ENCODE peak calls at places on chromosomes 16 and 17, in seven cellular contexts. One of them, this sample, is unnamed.

GRCh38 chr17:27293898-27294688 is at the start of gene WSB1:
- DNase-seq in lower leg skin: peak
- DNase-seq in fibroblast of lung: peak
- DNase-seq in endodermal cell: peak
- DNase-seq in heart left ventricle: peak
- DNase-seq in cardiac fibroblast: peak
- DNase-seq in tibial artery: peak
- DNase-seq in this sample: peak

GRCh38 chr17:20998571-20999043 is 44.2 kb downstream of the USP22 start:
- DNase-seq in lower leg skin: no peak
- DNase-seq in fibroblast of lung: no peak
- DNase-seq in endodermal cell: peak
- DNase-seq in heart left ventricle: no peak
- DNase-seq in cardiac fibroblast: peak
- DNase-seq in tibial artery: no peak
- DNase-seq in this sample: no peak

GRCh38 chr17:70022175-70022574 is 52.9 kb upstream of the KCNJ16 start:
- DNase-seq in lower leg skin: no peak
- DNase-seq in fibroblast of lung: peak
- DNase-seq in endodermal cell: no peak
- DNase-seq in heart left ventricle: no peak
- DNase-seq in cardiac fibroblast: no peak
- DNase-seq in tibial artery: no peak
- DNase-seq in this sample: no peak

GRCh38 chr16:71489122-71489521 is at the start of gene ZNF19:
- DNase-seq in lower leg skin: no peak
- DNase-seq in fibroblast of lung: no peak
- DNase-seq in endodermal cell: no peak
- DNase-seq in heart left ventricle: no peak
- DNase-seq in cardiac fibroblast: no peak
- DNase-seq in tibial artery: no peak
- DNase-seq in this sample: no peak

GRCh38 chr17:11944587-11944986 is 52.7 kb downstream of the ZNF18 start:
- DNase-seq in lower leg skin: no peak
- DNase-seq in fibroblast of lung: peak
- DNase-seq in endodermal cell: no peak
- DNase-seq in heart left ventricle: no peak
- DNase-seq in cardiac fibroblast: no peak
- DNase-seq in tibial artery: no peak
- DNase-seq in this sample: peak

GRCh38 chr16:1069154-1069553 is 3.4 kb upstream of the SSTR5 start:
- DNase-seq in lower leg skin: no peak
- DNase-seq in fibroblast of lung: no peak
- DNase-seq in endodermal cell: peak
- DNase-seq in heart left ventricle: no peak
- DNase-seq in cardiac fibroblast: no peak
- DNase-seq in tibial artery: no peak
- DNase-seq in this sample: no peak

GRCh38 chr16:20610192-20610891 is 34.2 kb upstream of the ACSM2B start:
- DNase-seq in lower leg skin: no peak
- DNase-seq in fibroblast of lung: no peak
- DNase-seq in endodermal cell: no peak
- DNase-seq in heart left ventricle: no peak
- DNase-seq in cardiac fibroblast: no peak
- DNase-seq in tibial artery: no peak
- DNase-seq in this sample: no peak

GRCh38 chr17:76845524-76845923 is 22.7 kb upstream of the MGAT5B start:
- DNase-seq in lower leg skin: no peak
- DNase-seq in fibroblast of lung: peak
- DNase-seq in endodermal cell: no peak
- DNase-seq in heart left ventricle: no peak
- DNase-seq in cardiac fibroblast: peak
- DNase-seq in tibial artery: no peak
- DNase-seq in this sample: no peak

GRCh38 chr17:15488557-15488956 is 21.1 kb upstream of the CDRT4 start:
- DNase-seq in lower leg skin: no peak
- DNase-seq in fibroblast of lung: no peak
- DNase-seq in endodermal cell: no peak
- DNase-seq in heart left ventricle: no peak
- DNase-seq in cardiac fibroblast: no peak
- DNase-seq in tibial artery: no peak
- DNase-seq in this sample: no peak

GRCh38 chr17:38533706-38534497 is 71.8 kb downstream of the SRCIN1 start:
- DNase-seq in lower leg skin: no peak
- DNase-seq in fibroblast of lung: no peak
- DNase-seq in endodermal cell: peak
- DNase-seq in heart left ventricle: no peak
- DNase-seq in cardiac fibroblast: no peak
- DNase-seq in tibial artery: no peak
- DNase-seq in this sample: no peak

GRCh38 chr17:41184480-41184961 is at the start of gene KRTAP4-1:
- DNase-seq in lower leg skin: no peak
- DNase-seq in fibroblast of lung: no peak
- DNase-seq in endodermal cell: no peak
- DNase-seq in heart left ventricle: no peak
- DNase-seq in cardiac fibroblast: no peak
- DNase-seq in tibial artery: no peak
- DNase-seq in this sample: no peak

GRCh38 chr17:17739388-17740066 is 58.3 kb downstream of the RAI1 start:
- DNase-seq in lower leg skin: no peak
- DNase-seq in fibroblast of lung: peak
- DNase-seq in endodermal cell: no peak
- DNase-seq in heart left ventricle: no peak
- DNase-seq in cardiac fibroblast: peak
- DNase-seq in tibial artery: no peak
- DNase-seq in this sample: peak

GRCh38 chr16:79648846-79649245 is 48.3 kb upstream of the MAF start:
- DNase-seq in lower leg skin: no peak
- DNase-seq in fibroblast of lung: peak
- DNase-seq in endodermal cell: no peak
- DNase-seq in heart left ventricle: no peak
- DNase-seq in cardiac fibroblast: no peak
- DNase-seq in tibial artery: no peak
- DNase-seq in this sample: no peak

GRCh38 chr17:61584266-61584665 is 6.8 kb downstream of the NACA2 start:
- DNase-seq in lower leg skin: no peak
- DNase-seq in fibroblast of lung: no peak
- DNase-seq in endodermal cell: no peak
- DNase-seq in heart left ventricle: no peak
- DNase-seq in cardiac fibroblast: no peak
- DNase-seq in tibial artery: no peak
- DNase-seq in this sample: no peak

GRCh38 chr16:84773312-84773711 is 46.5 kb upstream of the CRISPLD2 start:
- DNase-seq in lower leg skin: no peak
- DNase-seq in fibroblast of lung: no peak
- DNase-seq in endodermal cell: no peak
- DNase-seq in heart left ventricle: no peak
- DNase-seq in cardiac fibroblast: no peak
- DNase-seq in tibial artery: no peak
- DNase-seq in this sample: no peak

GRCh38 chr16:65745-66144 is 6.7 kb downstream of the RHBDF1 start:
- DNase-seq in lower leg skin: peak
- DNase-seq in fibroblast of lung: no peak
- DNase-seq in endodermal cell: peak
- DNase-seq in heart left ventricle: peak
- DNase-seq in cardiac fibroblast: peak
- DNase-seq in tibial artery: peak
- DNase-seq in this sample: peak

GRCh38 chr17:77286641-77287431 is 146.1 kb downstream of the SEC14L1 start:
- DNase-seq in lower leg skin: peak
- DNase-seq in fibroblast of lung: peak
- DNase-seq in endodermal cell: no peak
- DNase-seq in heart left ventricle: peak
- DNase-seq in cardiac fibroblast: peak
- DNase-seq in tibial artery: no peak
- DNase-seq in this sample: peak

GRCh38 chr16:85752511-85753420 is 1.9 kb upstream of the C16orf74 start:
- DNase-seq in lower leg skin: no peak
- DNase-seq in fibroblast of lung: peak
- DNase-seq in endodermal cell: peak
- DNase-seq in heart left ventricle: no peak
- DNase-seq in cardiac fibroblast: peak
- DNase-seq in tibial artery: no peak
- DNase-seq in this sample: no peak

GRCh38 chr16:87006021-87006420 is 311.2 kb downstream of the C16orf95 start:
- DNase-seq in lower leg skin: no peak
- DNase-seq in fibroblast of lung: no peak
- DNase-seq in endodermal cell: peak
- DNase-seq in heart left ventricle: no peak
- DNase-seq in cardiac fibroblast: no peak
- DNase-seq in tibial artery: no peak
- DNase-seq in this sample: no peak

GRCh38 chr16:82070656-82071369 is 35.8 kb downstream of the HSD17B2 start:
- DNase-seq in lower leg skin: no peak
- DNase-seq in fibroblast of lung: peak
- DNase-seq in endodermal cell: no peak
- DNase-seq in heart left ventricle: no peak
- DNase-seq in cardiac fibroblast: peak
- DNase-seq in tibial artery: no peak
- DNase-seq in this sample: peak

GRCh38 chr17:10192963-10193362 is 5.4 kb downstream of the GAS7 start:
- DNase-seq in lower leg skin: no peak
- DNase-seq in fibroblast of lung: peak
- DNase-seq in endodermal cell: no peak
- DNase-seq in heart left ventricle: no peak
- DNase-seq in cardiac fibroblast: peak
- DNase-seq in tibial artery: peak
- DNase-seq in this sample: no peak

GRCh38 chr16:2585651-2586081 is 47.8 kb downstream of the PDPK1 start:
- DNase-seq in lower leg skin: no peak
- DNase-seq in fibroblast of lung: no peak
- DNase-seq in endodermal cell: no peak
- DNase-seq in heart left ventricle: no peak
- DNase-seq in cardiac fibroblast: no peak
- DNase-seq in tibial artery: no peak
- DNase-seq in this sample: no peak

GRCh38 chr17:58084317-58084981 is 1.2 kb downstream of the DYNLL2 start:
- DNase-seq in lower leg skin: no peak
- DNase-seq in fibroblast of lung: peak
- DNase-seq in endodermal cell: peak
- DNase-seq in heart left ventricle: no peak
- DNase-seq in cardiac fibroblast: peak
- DNase-seq in tibial artery: peak
- DNase-seq in this sample: no peak

GRCh38 chr17:67200727-67201301 is 44.2 kb downstream of the HELZ start:
- DNase-seq in lower leg skin: no peak
- DNase-seq in fibroblast of lung: no peak
- DNase-seq in endodermal cell: no peak
- DNase-seq in heart left ventricle: no peak
- DNase-seq in cardiac fibroblast: peak
- DNase-seq in tibial artery: no peak
- DNase-seq in this sample: no peak
- TF ChIP-seq CTCF in lower leg skin: no peak
- TF ChIP-seq CTCF in fibroblast of lung: peak
- TF ChIP-seq CTCF in endodermal cell: peak
- TF ChIP-seq CTCF in heart left ventricle: peak
- TF ChIP-seq CTCF in cardiac fibroblast: peak
- TF ChIP-seq CTCF in tibial artery: peak
- TF ChIP-seq CTCF in this sample: peak

DNA sequence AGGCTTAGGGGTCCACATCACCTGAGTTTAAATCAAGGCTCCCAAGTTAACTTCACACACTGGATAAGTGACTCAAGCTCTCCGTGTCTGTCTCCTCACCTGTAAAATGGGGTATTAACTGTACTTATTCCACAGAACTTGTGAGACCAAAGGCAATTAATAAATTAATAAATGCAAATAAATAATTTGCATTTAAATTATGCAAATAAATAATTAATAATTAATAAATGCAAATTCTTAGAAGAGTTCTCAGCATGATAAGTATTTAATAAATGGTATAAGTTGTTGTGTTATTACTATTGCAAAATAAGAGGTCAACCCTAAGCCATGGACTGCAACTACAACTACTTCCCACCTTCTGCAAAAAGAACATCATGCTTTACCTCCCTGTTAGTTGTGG is 13.7 kb upstream of the CXCL16 start:
- DNase-seq in lower leg skin: no peak
- DNase-seq in fibroblast of lung: no peak
- DNase-seq in endodermal cell: no peak
- DNase-seq in heart left ventricle: no peak
- DNase-seq in cardiac fibroblast: no peak
- DNase-seq in tibial artery: no peak
- DNase-seq in this sample: no peak
- H3K4me3 ChIP-seq in lower leg skin: no peak
- H3K4me3 ChIP-seq in fibroblast of lung: no peak
- H3K4me3 ChIP-seq in endodermal cell: no peak
- H3K4me3 ChIP-seq in heart left ventricle: no peak
- H3K4me3 ChIP-seq in cardiac fibroblast: no peak
- H3K4me3 ChIP-seq in tibial artery: no peak
- H3K4me3 ChIP-seq in this sample: no peak

GRCh38 chr16:66484453-66485213 is 57.5 kb downstream of the BEAN1 start:
- DNase-seq in lower leg skin: no peak
- DNase-seq in fibroblast of lung: no peak
- DNase-seq in endodermal cell: no peak
- DNase-seq in heart left ventricle: peak
- DNase-seq in cardiac fibroblast: no peak
- DNase-seq in tibial artery: no peak
- DNase-seq in this sample: no peak
- TF ChIP-seq CTCF in lower leg skin: no peak
- TF ChIP-seq CTCF in fibroblast of lung: no peak
- TF ChIP-seq CTCF in endodermal cell: no peak
- TF ChIP-seq CTCF in heart left ventricle: no peak
- TF ChIP-seq CTCF in cardiac fibroblast: no peak
- TF ChIP-seq CTCF in tibial artery: no peak
- TF ChIP-seq CTCF in this sample: no peak

GRCh38 chr17:82408288-82408937 is 9.7 kb upstream of the HEXD start:
- DNase-seq in lower leg skin: no peak
- DNase-seq in fibroblast of lung: no peak
- DNase-seq in endodermal cell: no peak
- DNase-seq in heart left ventricle: no peak
- DNase-seq in cardiac fibroblast: no peak
- DNase-seq in tibial artery: no peak
- DNase-seq in this sample: peak

GRCh38 chr17:82411396-82412053 is 6.6 kb upstream of the HEXD start:
- DNase-seq in lower leg skin: no peak
- DNase-seq in fibroblast of lung: no peak
- DNase-seq in endodermal cell: no peak
- DNase-seq in heart left ventricle: no peak
- DNase-seq in cardiac fibroblast: no peak
- DNase-seq in tibial artery: no peak
- DNase-seq in this sample: no peak

GRCh38 chr17:82410014-82410716 is 8.0 kb upstream of the HEXD start:
- DNase-seq in lower leg skin: no peak
- DNase-seq in fibroblast of lung: no peak
- DNase-seq in endodermal cell: no peak
- DNase-seq in heart left ventricle: no peak
- DNase-seq in cardiac fibroblast: no peak
- DNase-seq in tibial artery: no peak
- DNase-seq in this sample: no peak

GRCh38 chr17:82407255-82407654 is 10.9 kb upstream of the HEXD start:
- DNase-seq in lower leg skin: no peak
- DNase-seq in fibroblast of lung: peak
- DNase-seq in endodermal cell: no peak
- DNase-seq in heart left ventricle: peak
- DNase-seq in cardiac fibroblast: no peak
- DNase-seq in tibial artery: no peak
- DNase-seq in this sample: peak

DNA sequence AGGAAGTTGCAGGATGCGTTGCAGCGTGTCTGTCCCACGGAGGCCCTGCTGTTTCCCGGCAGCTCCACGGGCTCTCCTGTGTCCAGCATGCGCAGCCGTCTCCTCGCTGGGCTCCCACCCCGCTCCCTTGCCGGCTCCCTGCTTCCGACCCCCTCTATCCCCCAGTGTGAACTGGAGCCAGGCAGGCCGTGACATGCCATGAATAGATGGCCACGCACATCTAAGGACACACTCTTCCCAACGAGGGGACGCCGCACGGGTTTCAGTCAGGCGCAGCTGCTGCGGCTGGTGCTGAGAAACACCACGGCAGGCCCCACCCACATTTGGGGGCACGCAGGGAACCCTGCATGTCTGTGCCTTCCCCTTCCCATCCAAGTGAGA is 9.2 kb upstream of the HEXD start:
- DNase-seq in lower leg skin: no peak
- DNase-seq in fibroblast of lung: no peak
- DNase-seq in endodermal cell: no peak
- DNase-seq in heart left ventricle: no peak
- DNase-seq in cardiac fibroblast: no peak
- DNase-seq in tibial artery: no peak
- DNase-seq in this sample: no peak
- H3K4me3 ChIP-seq in lower leg skin: no peak
- H3K4me3 ChIP-seq in fibroblast of lung: no peak
- H3K4me3 ChIP-seq in endodermal cell: no peak
- H3K4me3 ChIP-seq in heart left ventricle: no peak
- H3K4me3 ChIP-seq in cardiac fibroblast: no peak
- H3K4me3 ChIP-seq in tibial artery: no peak
- H3K4me3 ChIP-seq in this sample: no peak

This sample was measured in astrocyte of the spinal cord.